ENCODE peak calls at places on chromosome 11, in five cellular contexts. W, H, K, M and L are unnamed samples.

GRCh38 chr11:57873196-57873911 is 111.8 kb downstream of the CTNND1 start:
- DNase-seq in W (no peak), H (peak; percentile 18), K (no peak), M (no peak), L (no peak)

GRCh38 chr11:45818961-45819605 is 14.1 kb downstream of the SLC35C1 start:
- DNase-seq in W (no peak), H (no peak), K (no peak), M (no peak), L (no peak)

GRCh38 chr11:66840317-66841091 is 2.7 kb upstream of the RCE1 start:
- DNase-seq in W (no peak), H (no peak), K (no peak), M (no peak), L (peak; percentile 34)

GRCh38 chr11:1938343-1939005 is 8.7 kb upstream of the MRPL23 start:
- DNase-seq in W (no peak), H (no peak), K (no peak), M (no peak), L (no peak)

GRCh38 chr11:61914471-61915171 is 2.7 kb downstream of the RAB3IL1 start:
- DNase-seq in W (no peak), H (no peak), K (no peak), M (no peak), L (no peak)

GRCh38 chr11:112997829-112998228 is 36.6 kb downstream of the NCAM1 start:
- DNase-seq in W (no peak), H (no peak), K (no peak), M (no peak), L (no peak)

GRCh38 chr11:66317322-66317765 is 500 bp upstream of the CD248 start:
- DNase-seq in W (no peak), H (peak; percentile 68), K (no peak), M (no peak), L (no peak)

GRCh38 chr11:83206771-83207413 is 13.4 kb downstream of the ANKRD42 start:
- DNase-seq in W (no peak), H (no peak), K (no peak), M (no peak), L (no peak)

GRCh38 chr11:134950692-134951304 is 538.8 kb upstream of the B3GAT1 start:
- DNase-seq in W (no peak), H (peak; percentile 75), K (no peak), M (no peak), L (no peak)

GRCh38 chr11:75431533-75432525 is 1.2 kb downstream of the KLHL35 start:
- DNase-seq in W (no peak), H (no peak), K (no peak), M (no peak), L (no peak)

GRCh38 chr11:118009821-118010737 is 23.9 kb downstream of the IL10RA start:
- DNase-seq in W (no peak), H (no peak), K (no peak), M (no peak), L (no peak)

GRCh38 chr11:50298182-50298988 is 265.7 kb downstream of the OR4C45 start:
- DNase-seq in W (no peak), H (no peak), K (no peak), M (no peak), L (no peak)

GRCh38 chr11:125072210-125072960 is 9.3 kb downstream of the SLC37A2 start:
- DNase-seq in W (peak; percentile 82), H (no peak), K (no peak), M (no peak), L (peak; percentile 72)

GRCh38 chr11:125070699-125071254 is 7.7 kb downstream of the SLC37A2 start:
- DNase-seq in W (peak; percentile 36), H (peak; percentile 64), K (no peak), M (no peak), L (peak; percentile 100)

GRCh38 chr11:125069796-125070195 is 6.7 kb downstream of the SLC37A2 start:
- DNase-seq in W (no peak), H (peak; percentile 18), K (no peak), M (no peak), L (peak; percentile 49)

GRCh38 chr11:125071831-125072209 is 8.7 kb downstream of the SLC37A2 start:
- DNase-seq in W (no peak), H (no peak), K (no peak), M (no peak), L (no peak)

DNA sequence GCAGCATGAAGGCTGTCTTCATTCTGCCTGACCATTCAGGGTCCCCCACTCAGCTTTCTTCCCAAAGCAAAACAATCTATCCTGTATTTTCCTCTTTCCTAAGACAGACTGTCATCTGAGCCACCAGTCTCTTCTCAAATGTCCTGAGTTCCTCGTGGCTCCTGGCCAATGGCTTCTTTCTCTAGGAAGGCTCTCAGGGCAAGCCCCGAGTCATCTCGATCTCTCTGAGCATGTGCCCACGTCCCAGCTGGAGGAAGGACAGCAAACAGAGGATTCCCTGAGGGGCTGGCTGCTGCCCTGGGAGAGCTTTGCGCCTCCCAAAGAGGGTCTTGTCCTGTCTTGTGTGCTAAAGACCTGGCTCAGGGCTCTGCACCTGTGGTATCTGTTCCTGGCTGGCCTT is 8.3 kb downstream of the SLC37A2 start:
- DNase-seq in W (no peak), H (no peak), K (no peak), M (no peak), L (no peak)
- H3K27ac ChIP-seq in W (peak overlapping the region; percentile 37), H (no peak overlapping the region), K (no peak overlapping the region), M (no peak overlapping the region), L (peak overlapping the region; percentile 73)

DNA sequence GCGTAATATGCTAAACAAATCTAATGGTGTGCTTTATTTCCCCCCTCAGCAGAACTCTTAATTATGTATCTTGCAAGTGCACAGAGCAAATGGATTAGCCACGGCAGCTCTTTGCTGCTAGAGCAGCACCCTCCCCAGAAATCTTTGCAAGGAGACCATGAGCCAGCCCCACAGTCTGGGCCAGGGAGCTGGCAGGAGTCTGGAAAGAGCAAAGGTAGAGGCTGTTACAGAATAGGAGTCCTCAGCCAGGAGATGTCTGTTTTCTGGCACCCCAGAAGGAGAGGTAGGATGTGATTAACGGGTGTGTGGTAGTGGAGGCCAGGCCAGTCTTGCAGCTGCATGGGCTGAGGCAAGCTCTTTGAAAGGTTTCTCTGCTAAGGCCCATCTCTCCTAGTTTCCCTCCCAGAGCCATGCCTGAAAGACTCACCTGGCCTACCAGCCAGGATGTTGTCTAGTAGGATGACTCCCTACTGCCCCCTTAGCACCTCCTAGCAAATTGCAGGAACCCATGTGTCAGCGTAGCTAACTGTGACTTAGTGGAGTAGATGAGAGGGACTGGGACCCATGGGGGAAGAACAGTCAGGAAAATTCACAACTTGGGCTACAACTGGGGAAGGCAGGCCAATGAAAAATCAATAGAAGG is 557.2 kb downstream of the BUD13 start:
- DNase-seq in W (no peak), H (no peak), K (no peak), M (no peak), L (no peak)
- TF ChIP-seq CTCF in W (peak; percentile 19), H (no peak), K (no peak), M (no peak), L (no peak)

DNA sequence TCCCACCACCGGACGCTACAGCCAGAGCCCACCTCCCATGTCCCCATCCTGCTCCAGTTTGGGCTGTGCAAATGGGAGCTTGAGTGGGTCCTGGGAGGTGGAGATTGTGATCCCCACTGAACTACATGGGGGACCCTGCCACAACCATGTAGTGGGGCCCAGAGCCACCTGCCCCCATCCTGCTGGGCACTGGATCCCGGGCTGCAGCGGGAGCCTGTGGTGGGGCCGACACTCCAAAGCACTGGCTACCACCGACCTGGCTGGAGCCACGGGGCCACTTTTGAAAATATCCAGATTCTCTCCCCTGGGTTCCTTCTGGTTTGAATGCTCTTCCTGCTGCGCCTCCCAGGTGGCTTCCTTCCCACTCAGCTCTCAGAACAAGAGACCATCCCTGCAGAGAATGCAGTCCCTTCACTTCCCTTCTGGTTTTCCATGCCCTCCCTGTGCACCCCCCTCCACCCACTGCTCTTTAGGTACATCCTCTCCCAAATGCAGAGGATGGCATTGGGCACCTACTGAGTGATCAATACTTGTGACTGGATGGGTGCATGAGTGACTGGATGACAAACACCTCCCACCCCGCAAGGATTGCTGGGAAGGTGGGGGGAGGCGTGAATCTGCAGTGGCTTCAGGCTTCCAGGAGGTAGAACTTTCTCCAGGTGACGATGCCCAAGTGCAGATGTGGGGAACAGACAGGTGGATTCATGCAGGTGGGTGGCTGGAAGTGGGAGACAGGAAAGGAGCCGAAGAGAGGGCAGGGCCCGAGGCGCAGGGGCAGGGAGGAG is 846 bp upstream of the UNC93B1 start:
- DNase-seq in W (no peak), H (no peak), K (no peak), M (no peak), L (no peak)
- H3K27ac ChIP-seq in W (peak overlapping the region; percentile 89), H (no peak overlapping the region), K (peak overlapping the region; percentile 99), M (no peak overlapping the region), L (peak overlapping the region; percentile 77)

DNA sequence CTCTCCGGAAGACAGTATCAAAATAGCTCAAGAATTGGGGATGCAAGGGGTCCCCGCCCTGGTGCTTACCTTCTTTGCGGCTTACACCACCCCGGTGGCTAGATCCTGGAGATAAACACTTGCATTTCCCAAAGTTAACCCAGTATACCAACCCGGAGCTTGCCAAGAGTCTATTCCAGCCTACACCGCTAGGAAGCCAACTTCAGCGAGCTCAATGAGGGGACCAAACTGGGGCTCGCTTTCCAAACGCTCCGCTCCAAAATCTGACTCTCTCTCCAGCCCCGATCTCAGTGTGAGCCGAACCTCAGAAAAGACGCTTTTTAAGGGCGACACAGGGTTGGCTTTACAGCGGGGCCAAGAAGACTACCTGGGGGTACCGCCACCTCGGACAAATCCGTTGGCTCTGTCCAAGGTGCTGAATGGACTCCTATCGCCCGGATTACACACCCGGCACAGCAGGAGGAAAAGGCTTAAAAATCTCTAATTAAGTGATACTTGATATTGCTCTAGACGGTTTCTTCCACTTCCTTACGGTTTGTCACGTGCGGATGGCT is 20.1 kb upstream of the BDNF start:
- DNase-seq in W (no peak), H (peak; percentile 68), K (peak; percentile 67), M (no peak), L (no peak)
- TF ChIP-seq CTCF in W (no peak), H (peak; percentile 18), K (peak; percentile 16), M (no peak), L (no peak)

DNA sequence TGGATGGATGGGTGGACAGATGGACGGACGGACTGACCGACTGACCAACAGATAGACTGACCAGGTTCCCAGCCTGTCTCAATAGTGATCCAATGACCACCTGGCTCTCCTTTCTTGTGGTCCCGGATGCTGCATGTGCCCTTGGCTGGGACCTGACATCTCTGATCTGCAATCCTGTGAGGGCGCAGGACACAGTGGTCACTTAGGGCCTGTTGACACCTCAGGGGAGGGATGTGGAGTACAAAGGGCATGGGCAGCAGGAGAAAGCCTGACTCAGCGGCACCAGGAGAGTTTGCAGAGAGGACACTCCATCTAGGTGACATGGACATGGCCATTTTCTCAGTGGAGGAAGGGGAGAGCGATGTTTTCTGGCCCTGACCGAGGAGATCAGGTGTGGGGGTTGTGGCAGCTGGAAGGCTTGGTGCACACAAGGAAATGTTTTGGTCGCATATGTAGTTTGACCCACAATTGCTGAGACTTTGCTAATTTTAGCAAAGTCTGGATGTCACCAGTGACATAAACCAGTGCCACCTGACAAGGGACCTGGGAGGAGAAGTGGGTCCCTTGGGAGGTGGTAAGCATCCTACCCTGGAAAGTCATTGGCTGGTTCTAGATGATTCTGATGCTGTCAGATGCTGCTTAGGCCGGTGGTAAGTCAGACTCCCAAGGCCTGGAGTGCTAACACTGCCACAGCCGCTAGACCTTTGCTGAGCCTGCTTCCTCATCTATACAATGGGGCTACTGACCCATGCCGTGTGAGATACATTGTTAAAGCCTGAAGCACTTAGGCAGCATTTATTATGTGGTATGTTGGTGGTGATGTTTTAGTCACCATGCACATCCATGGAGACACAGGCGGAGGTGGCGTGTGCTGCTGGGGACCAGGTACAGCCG is 50.7 kb downstream of the CD82 start:
- DNase-seq in W (no peak), H (no peak), K (no peak), M (no peak), L (no peak)
- H3K27ac ChIP-seq in W (no peak overlapping the region), H (no peak overlapping the region), K (no peak overlapping the region), M (no peak overlapping the region), L (no peak overlapping the region)

DNA sequence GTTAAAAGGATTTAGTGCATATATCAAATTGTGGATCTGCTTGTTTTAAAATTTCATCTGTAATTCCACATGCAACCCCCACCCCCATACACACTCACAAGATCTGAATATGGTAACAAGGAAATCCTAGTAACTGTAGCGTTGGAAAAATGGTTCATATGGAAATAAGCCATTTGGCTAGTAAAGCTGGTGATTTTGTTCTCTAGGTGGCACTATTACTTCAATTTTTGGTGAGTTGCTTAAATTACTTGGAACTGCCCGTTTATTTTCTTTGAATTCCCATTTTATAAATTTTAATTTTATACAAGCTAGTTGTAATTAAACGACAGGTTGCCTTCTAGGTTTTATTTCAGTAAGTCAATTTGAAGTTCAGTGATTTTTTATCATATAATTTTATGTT is 5.3 kb downstream of the BDNF start:
- DNase-seq in W (no peak), H (no peak), K (no peak), M (no peak), L (no peak)
- TF ChIP-seq CTCF in W (peak; percentile 40), H (peak; percentile 42), K (peak; percentile 68), M (peak; percentile 31), L (peak; percentile 9)